ENCODE peak calls at places on chromosomes 11 and 22, in five cellular contexts. D is A549, U is WTC11, L is GM12878, H is HepG2. B is an unnamed sample.

GRCh38 chr11:7457211-7457610 is 28.1 kb upstream of the OLFML1 start:
- DNase-seq in U (no peak), L (no peak), H (no peak), D (no peak), B (no peak)

GRCh38 chr11:117859061-117859460 is 17.4 kb downstream of the FXYD6 start:
- DNase-seq in L (no peak), H (no peak), D (no peak), U (no peak), B (no peak)

GRCh38 chr22:30742291-30743256 is 47.9 kb downstream of the OSBP2 start:
- DNase-seq in D (no peak), L (no peak), U (no peak), H (no peak), B (peak; percentile 54)

GRCh38 chr11:121630041-121630440 is 177.3 kb upstream of the SORL1-AS1 start:
- DNase-seq in D (no peak), U (no peak), L (no peak), H (no peak), B (peak; percentile 93)

GRCh38 chr11:5604896-5605295 is 8.5 kb downstream of the TRIM6 start:
- DNase-seq in D (no peak), H (no peak), U (no peak), L (no peak), B (no peak)

GRCh38 chr11:34346551-34346950 is 11.3 kb downstream of the ABTB2 start:
- DNase-seq in U (no peak), L (no peak), H (no peak), D (peak; percentile 71), B (no peak)

GRCh38 chr22:41934284-41935014 is 7.8 kb upstream of the TNFRSF13C start:
- DNase-seq in U (no peak), L (no peak), H (no peak), D (no peak), B (no peak)

GRCh38 chr11:105829084-105829483 is 193.0 kb downstream of the MSANTD4 start:
- DNase-seq in D (no peak), L (peak; percentile 37), H (no peak), U (no peak), B (no peak)

GRCh38 chr11:13249992-13250391 is 27.6 kb upstream of the BMAL1 start:
- DNase-seq in D (no peak), L (no peak), U (peak; percentile 14), H (no peak), B (no peak)

GRCh38 chr11:12243511-12243910 is 133.1 kb downstream of the MICAL2 start:
- DNase-seq in U (no peak), D (no peak), L (no peak), H (no peak), B (no peak)

GRCh38 chr11:44010789-44011251 is 37.0 kb upstream of the ACCSL start:
- DNase-seq in H (no peak), D (no peak), U (no peak), L (no peak), B (peak; percentile 48)
- TF ChIP-seq USF2 in H (no peak), D (no peak), U (no peak), L (no peak), B (no peak)

GRCh38 chr11:48028909-48029685 is 48.7 kb downstream of the PTPRJ start:
- DNase-seq in D (no peak), H (no peak), L (no peak), U (no peak), B (peak; percentile 26)
- TF ChIP-seq USF2 in D (no peak), H (no peak), L (no peak), U (peak; percentile 26), B (peak; percentile 30)

GRCh38 chr11:57638811-57639320 is 10.8 kb downstream of the YPEL4 start:
- DNase-seq in H (no peak), U (peak; percentile 44), L (no peak), D (no peak), B (no peak)

GRCh38 chr11:57641011-57641410 is 8.7 kb downstream of the YPEL4 start:
- DNase-seq in D (no peak), L (no peak), U (peak; percentile 39), H (no peak), B (no peak)

GRCh38 chr11:57639321-57640067 is 10.2 kb downstream of the YPEL4 start:
- DNase-seq in D (no peak), L (no peak), U (peak; percentile 97), H (peak; percentile 58), B (peak; percentile 57)

GRCh38 chr11:57641426-57641825 is 8.3 kb downstream of the YPEL4 start:
- DNase-seq in D (peak; percentile 78), H (peak; percentile 47), U (no peak), L (no peak), B (peak; percentile 69)

DNA sequence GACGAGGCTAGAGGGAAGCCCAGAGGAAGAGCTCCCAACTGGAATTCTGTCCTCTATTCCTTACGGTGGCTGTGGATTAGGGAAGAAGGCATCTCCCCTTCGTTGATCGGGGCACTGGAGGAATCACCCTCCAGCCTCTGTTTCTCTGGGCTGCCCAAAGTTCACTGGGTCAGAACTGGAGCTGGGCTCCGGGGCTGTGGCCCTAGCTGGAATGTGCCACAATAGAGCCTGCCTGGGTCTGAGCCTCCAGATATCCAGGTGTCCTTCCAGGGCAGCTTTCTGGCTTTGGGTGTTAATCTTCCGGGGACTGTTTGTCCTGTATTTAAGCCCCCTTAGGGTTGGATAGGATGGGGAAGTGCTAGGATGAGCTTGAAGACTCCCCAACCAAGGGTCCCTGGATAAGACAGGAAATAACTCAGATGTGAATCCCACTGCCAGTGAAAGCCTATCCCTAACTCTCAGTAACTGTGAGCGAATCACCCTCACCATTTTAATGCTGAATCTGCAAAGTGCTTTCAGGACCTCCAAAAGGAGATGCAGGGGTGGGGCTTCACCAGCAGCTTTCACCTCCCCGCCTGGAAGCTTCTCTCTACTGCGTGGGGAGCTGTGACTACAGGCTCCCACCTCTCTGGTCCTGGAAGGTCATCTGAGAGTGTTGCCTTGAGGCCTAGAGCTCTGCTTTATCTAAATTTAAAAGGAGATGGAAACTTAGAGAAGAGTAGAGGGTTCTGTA is 9.5 kb downstream of the YPEL4 start:
- DNase-seq in H (no peak), L (no peak), D (no peak), U (no peak), B (no peak)
- TF ChIP-seq USF2 in H (no peak), L (no peak), D (no peak), U (no peak), B (no peak)

GRCh38 chr11:86151188-86152005 is 82.5 kb upstream of the PICALM start:
- DNase-seq in D (no peak), L (no peak), H (no peak), U (no peak), B (peak; percentile 23)

GRCh38 chr11:86152006-86152862 is 83.3 kb upstream of the PICALM start:
- DNase-seq in L (no peak), H (no peak), U (no peak), D (no peak), B (peak; percentile 53)

GRCh38 chr11:86149813-86150212 is 80.9 kb upstream of the PICALM start:
- DNase-seq in H (no peak), L (no peak), D (no peak), U (no peak), B (no peak)

GRCh38 chr11:86152901-86153300 is 84.0 kb upstream of the PICALM start:
- DNase-seq in L (no peak), U (no peak), D (no peak), H (no peak), B (no peak)

DNA sequence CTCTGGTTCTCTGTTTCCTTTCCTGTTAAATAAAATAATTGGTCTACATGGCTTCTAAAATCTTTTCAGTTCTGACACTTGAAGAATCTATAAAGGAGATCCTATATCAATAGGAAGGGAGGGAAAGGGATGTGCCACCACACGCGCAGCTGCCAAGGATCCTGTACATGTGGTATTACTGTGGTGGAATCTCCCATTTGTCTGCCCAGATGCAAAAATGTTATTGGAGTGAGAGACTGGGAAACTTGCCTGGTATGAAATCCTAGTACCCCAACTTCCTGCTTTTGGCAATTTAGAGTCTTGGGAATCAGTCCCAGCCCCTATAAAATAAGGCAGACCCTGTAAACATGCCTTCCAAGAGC is 81.9 kb upstream of the PICALM start:
- DNase-seq in H (no peak), U (no peak), D (no peak), L (no peak), B (no peak)
- TF ChIP-seq USF2 in H (no peak), U (no peak), D (no peak), L (no peak), B (no peak)

B was measured in IMR-90.